ENCODE peak calls at places on chromosome 20, in eight cellular contexts. K is GM04504, S is osteocyte, A is NCI-H774, V is renal cortical epithelial cell, X is fibroblast of gingiva, D is nucleus accumbens, O is activated T-cell treated with anti-CD3 and anti-CD28 coated beads for 1 hour. F is an unnamed sample.

GRCh38 chr20:20079102-20079784 is 26.9 kb downstream of the CFAP61 start:
- DNase-seq in O (no peak), S (no peak), V (peak; percentile 21), A (peak; percentile 47), D (no peak), X (no peak), K (no peak), F (no peak)

GRCh38 chr20:45111799-45112471 is 3.0 kb downstream of the WFDC5 start:
- DNase-seq in K (no peak), A (no peak), O (no peak), S (no peak), D (no peak), V (no peak), X (no peak), F (no peak)

GRCh38 chr20:41034239-41034638 is 5.6 kb downstream of the TOP1 start:
- DNase-seq in S (no peak), A (no peak), K (no peak), X (no peak), D (no peak), V (no peak), O (no peak), F (no peak)

GRCh38 chr20:34058831-34059230 is 53.2 kb downstream of the EIF2S2 start:
- DNase-seq in S (no peak), V (peak; percentile 63), O (no peak), A (no peak), D (no peak), K (no peak), X (no peak), F (no peak)

GRCh38 chr20:46636981-46637860 is 14.0 kb downstream of the SLC13A3 start:
- DNase-seq in D (peak; percentile 16), A (no peak), K (no peak), V (no peak), S (peak; percentile 73), X (no peak), O (no peak), F (no peak)

GRCh38 chr20:53411129-53411528 is 182.5 kb downstream of the ZNF217 start:
- DNase-seq in X (no peak), V (no peak), O (no peak), S (no peak), K (no peak), D (no peak), A (no peak), F (no peak)

GRCh38 chr20:50301712-50302111 is 111.1 kb downstream of the CEBPB start:
- DNase-seq in S (no peak), V (no peak), D (no peak), X (no peak), A (no peak), K (no peak), O (no peak), F (no peak)

GRCh38 chr20:62741191-62741676 is 32.6 kb downstream of the NTSR1 start:
- DNase-seq in O (no peak), S (no peak), D (no peak), A (no peak), X (no peak), V (no peak), K (no peak), F (no peak)

GRCh38 chr20:39263076-39263475 is 300.9 kb downstream of the DHX35 start:
- DNase-seq in K (no peak), A (no peak), D (no peak), X (peak; percentile 38), O (no peak), S (no peak), V (no peak), F (no peak)

GRCh38 chr20:13936781-13937576 is 53.4 kb downstream of the SEL1L2 start:
- DNase-seq in V (no peak), D (no peak), A (no peak), K (no peak), X (no peak), O (no peak), S (no peak), F (no peak)

GRCh38 chr20:39038047-39038446 is 75.9 kb downstream of the DHX35 start:
- DNase-seq in V (no peak), S (peak; percentile 74), K (no peak), X (no peak), A (no peak), D (no peak), O (no peak), F (no peak)

GRCh38 chr20:4766631-4767030 is 44.9 kb downstream of the PRND start:
- DNase-seq in V (no peak), X (no peak), D (no peak), O (no peak), A (no peak), K (no peak), S (no peak), F (no peak)

GRCh38 chr20:48738399-48739304 is 89.1 kb downstream of the PREX1 start:
- DNase-seq in A (no peak), K (no peak), S (no peak), V (no peak), X (no peak), D (no peak), O (no peak), F (no peak)

GRCh38 chr20:45111285-45111684 is 3.7 kb downstream of the WFDC5 start:
- DNase-seq in S (no peak), K (no peak), O (no peak), D (no peak), V (no peak), X (no peak), A (no peak), F (no peak)

F was measured in D721Med.